ENCODE peak calls at places on chromosome 4, in ten cellular contexts. F, A, S, B, I, M, X, C, Y and P are unnamed samples.

GRCh38 chr4:568962-569361 is 7.1 kb downstream of the TMEM271 start:
- DNase-seq in M (no peak), A (no peak), B (no peak), I (no peak), F (no peak), X (no peak), C (no peak), Y (no peak), S (no peak), P (no peak)

GRCh38 chr4:25927361-25928040 is 13.5 kb downstream of the SMIM20 start:
- DNase-seq in F (no peak), S (no peak), I (no peak), B (no peak), C (no peak), Y (no peak), A (no peak), X (no peak), M (no peak), P (no peak)

GRCh38 chr4:129968366-129968765 is 872.4 kb downstream of the C4orf33 start:
- DNase-seq in C (no peak), X (no peak), I (no peak), A (no peak), B (no peak), S (no peak), M (no peak), Y (no peak), F (no peak), P (no peak)

GRCh38 chr4:113837397-113837796 is 75.9 kb upstream of the CAMK2D start:
- DNase-seq in M (no peak), C (no peak), X (no peak), F (no peak), Y (peak), B (no peak), S (no peak), I (no peak), A (no peak), P (no peak)

GRCh38 chr4:74202062-74202586 is 44.2 kb downstream of the MTHFD2L start:
- DNase-seq in F (no peak), X (no peak), A (no peak), S (no peak), B (no peak), Y (no peak), C (no peak), I (peak), M (no peak), P (no peak)

GRCh38 chr4:25433966-25434667 is 57.1 kb downstream of the ANAPC4 start:
- DNase-seq in C (no peak), I (no peak), X (no peak), F (no peak), B (no peak), S (no peak), A (no peak), Y (no peak), M (no peak), P (peak)

GRCh38 chr4:46765465-46765864 is 143.6 kb downstream of the COX7B2 start:
- DNase-seq in B (no peak), X (no peak), I (no peak), M (no peak), C (no peak), A (no peak), Y (no peak), S (no peak), F (no peak), P (no peak)

GRCh38 chr4:174284181-174284886 is 623 bp downstream of the CEP44 start:
- DNase-seq in S (no peak), X (no peak), M (no peak), F (no peak), Y (no peak), B (no peak), C (peak), I (peak), A (peak), P (no peak)

GRCh38 chr4:38189445-38189844 is 229.2 kb downstream of the PTTG2 start:
- DNase-seq in S (no peak), M (no peak), Y (no peak), B (no peak), X (no peak), C (no peak), I (peak), A (no peak), F (no peak), P (no peak)

GRCh38 chr4:139112650-139113049 is 64.4 kb downstream of the ELF2 start:
- DNase-seq in Y (no peak), A (no peak), M (no peak), F (no peak), C (no peak), I (no peak), B (no peak), S (no peak), X (no peak), P (no peak)

GRCh38 chr4:10243856-10244255 is 127.3 kb upstream of the WDR1 start:
- DNase-seq in Y (no peak), A (no peak), X (no peak), C (no peak), S (no peak), F (no peak), M (no peak), I (no peak), B (no peak), P (peak)

GRCh38 chr4:168119100-168119499 is 26.8 kb downstream of the ANXA10 start:
- DNase-seq in A (no peak), I (no peak), B (no peak), F (no peak), M (no peak), S (no peak), X (no peak), Y (no peak), C (no peak), P (no peak)

GRCh38 chr4:168856312-168856711 is 153.7 kb downstream of the CBR4 start:
- DNase-seq in A (no peak), F (no peak), S (no peak), X (no peak), I (no peak), Y (no peak), B (no peak), C (no peak), M (no peak), P (no peak)

GRCh38 chr4:182478475-182478874 is 235.3 kb downstream of the TENM3 start:
- DNase-seq in B (no peak), M (no peak), C (peak), A (no peak), Y (no peak), S (no peak), X (no peak), F (no peak), I (peak), P (no peak)

GRCh38 chr4:124275-125081 is at the start of gene ZNF718:
- DNase-seq in A (peak), X (peak), B (peak), F (peak), S (peak), C (peak), M (peak), Y (peak), I (no peak), P (peak)

GRCh38 chr4:112550728-112551127 is 34.7 kb upstream of the NEUROG2 start:
- DNase-seq in C (no peak), A (no peak), X (no peak), B (no peak), S (no peak), I (no peak), Y (no peak), M (no peak), F (no peak), P (no peak)

GRCh38 chr4:143616771-143617170 is 83.7 kb downstream of the FREM3 start:
- DNase-seq in I (no peak), S (no peak), A (no peak), F (no peak), M (no peak), Y (peak), C (no peak), B (no peak), X (no peak), P (no peak)

GRCh38 chr4:47631161-47631560 is 146.1 kb downstream of the ATP10D start:
- DNase-seq in S (no peak), X (no peak), Y (no peak), M (no peak), A (no peak), I (no peak), B (no peak), F (no peak), C (no peak), P (no peak)

GRCh38 chr4:174794706-174795105 is 34.3 kb downstream of the GLRA3 start:
- DNase-seq in M (no peak), X (no peak), S (no peak), I (no peak), B (no peak), C (no peak), A (no peak), Y (no peak), F (no peak), P (no peak)

GRCh38 chr4:40251366-40251765 is 54.5 kb downstream of the RHOH start:
- DNase-seq in Y (no peak), X (no peak), M (no peak), B (no peak), C (no peak), F (no peak), S (no peak), I (no peak), A (no peak), P (no peak)

GRCh38 chr4:77036206-77036605 is 39.6 kb downstream of the CCNI start:
- DNase-seq in S (no peak), I (no peak), C (no peak), F (no peak), Y (no peak), A (no peak), X (no peak), M (no peak), B (no peak), P (no peak)

GRCh38 chr4:169208516-169208915 is 62.2 kb downstream of the SH3RF1 start:
- DNase-seq in C (no peak), I (no peak), X (no peak), S (no peak), B (no peak), A (no peak), M (no peak), Y (no peak), F (no peak), P (no peak)

GRCh38 chr4:149264093-149264733 is 551.4 kb downstream of the IQCM start:
- DNase-seq in M (no peak), B (no peak), X (no peak), S (peak), F (no peak), A (peak), Y (peak), I (peak), C (peak), P (no peak)

GRCh38 chr4:3670521-3671519 is 95.4 kb upstream of the ADRA2C start:
- DNase-seq in X (no peak), F (no peak), Y (no peak), S (no peak), M (peak), C (no peak), A (no peak), I (no peak), B (peak), P (no peak)

GRCh38 chr4:127708985-127709384 is 21.2 kb upstream of the SLC25A31 start:
- DNase-seq in S (peak), F (no peak), A (no peak), X (no peak), B (no peak), M (no peak), I (peak), C (no peak), Y (no peak), P (no peak)

GRCh38 chr4:8255698-8256441 is 13.7 kb upstream of the HTRA3 start:
- DNase-seq in B (peak), C (no peak), A (no peak), F (no peak), I (no peak), S (no peak), M (peak), X (no peak), Y (no peak), P (no peak)

GRCh38 chr4:4750187-4750586 is 109.3 kb upstream of the MSX1 start:
- DNase-seq in F (no peak), S (no peak), X (no peak), Y (no peak), A (no peak), M (no peak), I (no peak), C (peak), B (no peak), P (no peak)

GRCh38 chr4:4754641-4755040 is 104.8 kb upstream of the MSX1 start:
- DNase-seq in I (peak), B (no peak), C (no peak), A (no peak), F (no peak), X (no peak), Y (no peak), M (no peak), S (no peak), P (no peak)

GRCh38 chr4:4752576-4753401 is 106.7 kb upstream of the MSX1 start:
- DNase-seq in X (no peak), I (no peak), S (no peak), C (no peak), A (no peak), Y (no peak), B (peak), F (no peak), M (no peak), P (no peak)

GRCh38 chr4:4753643-4754042 is 105.8 kb upstream of the MSX1 start:
- DNase-seq in Y (no peak), C (no peak), S (no peak), F (no peak), A (no peak), B (no peak), M (no peak), X (no peak), I (no peak), P (no peak)

DNA sequence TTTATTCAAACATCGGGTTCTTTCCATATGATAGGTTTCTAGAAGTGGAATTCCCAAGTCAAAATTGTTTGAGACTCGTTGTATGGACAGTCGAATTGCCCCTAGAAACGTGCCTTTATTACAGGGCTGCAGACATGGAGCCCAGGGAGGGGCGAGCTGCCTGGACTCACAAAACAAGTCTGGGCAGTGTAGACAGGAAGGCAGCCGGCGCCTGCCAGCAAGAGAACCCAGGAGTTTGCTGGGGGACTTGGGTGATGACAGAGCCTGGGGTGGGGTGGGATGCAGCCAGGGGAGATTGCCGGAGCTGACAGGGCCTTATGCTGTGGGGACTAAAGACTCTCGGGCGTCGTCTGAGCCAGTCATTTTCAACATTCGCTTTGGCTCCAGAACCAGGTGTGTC is 107.4 kb upstream of the MSX1 start:
- DNase-seq in A (no peak), X (no peak), I (no peak), M (no peak), S (no peak), Y (no peak), C (no peak), F (no peak), B (no peak), P (no peak)
- TF ChIP-seq POLR2AphosphoS5 in A (no peak), X (no peak), I (no peak), M (no peak), S (no peak), Y (no peak), C (no peak), F (no peak), B (no peak), P (no peak)

GRCh38 chr4:80197601-80198444 is 520 bp downstream of the PRDM8 start:
- DNase-seq in F (no peak), C (no peak), S (no peak), I (no peak), M (no peak), B (peak), Y (no peak), A (no peak), X (no peak), P (no peak)

GRCh38 chr4:80195441-80196139 is 1.7 kb upstream of the PRDM8 start:
- DNase-seq in Y (no peak), F (no peak), A (no peak), C (no peak), S (no peak), M (no peak), B (no peak), I (no peak), X (no peak), P (no peak)

GRCh38 chr4:80196259-80197131 is 808 bp upstream of the PRDM8 start:
- DNase-seq in M (no peak), F (no peak), I (no peak), X (no peak), B (no peak), Y (no peak), S (no peak), A (no peak), C (no peak), P (no peak)

GRCh38 chr4:80199004-80199579 is 1.8 kb downstream of the PRDM8 start:
- DNase-seq in A (no peak), Y (no peak), M (no peak), F (no peak), X (no peak), C (no peak), I (no peak), S (no peak), B (no peak), P (no peak)

GRCh38 chr4:80197132-80197573 is at the start of gene PRDM8:
- DNase-seq in S (no peak), B (peak), X (no peak), F (peak), A (no peak), Y (no peak), C (no peak), M (no peak), I (no peak), P (no peak)
- TF ChIP-seq POLR2A in S (no peak), B (no peak), X (no peak), F (no peak), A (no peak), Y (no peak), C (no peak), M (no peak), I (no peak), P (no peak)

DNA sequence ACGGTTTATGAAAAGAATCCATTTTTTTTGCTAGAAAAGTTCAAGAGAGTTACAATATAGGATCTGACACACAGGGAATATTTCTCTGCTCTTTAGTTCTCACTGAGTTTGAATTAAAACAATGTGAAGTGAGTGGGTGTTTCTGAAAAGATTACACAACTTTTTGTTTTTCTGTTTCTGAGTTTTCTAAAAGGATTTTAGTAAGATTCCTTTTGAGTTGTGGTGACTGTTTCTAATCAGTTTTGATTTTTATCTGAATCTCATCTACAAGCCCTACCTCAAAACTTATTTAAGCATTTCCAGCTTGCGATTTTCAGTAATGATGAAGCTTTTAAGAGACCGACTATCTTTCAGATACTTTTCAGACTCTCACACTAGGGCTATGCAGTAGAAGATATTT is 141.7 kb downstream of the GPAT3 start:
- DNase-seq in I (no peak), B (no peak), S (no peak), C (no peak), A (no peak), Y (no peak), M (no peak), X (no peak), F (no peak), P (no peak)
- TF ChIP-seq EP300 in I (no peak), B (no peak), S (no peak), C (no peak), A (no peak), Y (no peak), M (no peak), X (no peak), F (no peak), P (no peak)

GRCh38 chr4:16116493-16116990 is 32.7 kb upstream of the PROM1 start:
- DNase-seq in M (no peak), X (no peak), F (no peak), C (no peak), S (no peak), Y (no peak), I (peak), A (no peak), B (no peak), P (peak)
- TF ChIP-seq POLR2AphosphoS5 in M (no peak), X (no peak), F (no peak), C (no peak), S (no peak), Y (no peak), I (no peak), A (no peak), B (no peak), P (no peak)

GRCh38 chr4:107497054-107497453 is 223.0 kb downstream of the PAPSS1 start:
- DNase-seq in Y (no peak), S (no peak), M (no peak), B (no peak), A (no peak), C (no peak), F (no peak), I (no peak), X (no peak), P (no peak)

GRCh38 chr4:107500551-107500950 is 219.5 kb downstream of the PAPSS1 start:
- DNase-seq in Y (no peak), M (no peak), A (no peak), S (no peak), F (no peak), B (no peak), I (no peak), C (no peak), X (no peak), P (no peak)
- TF ChIP-seq POLR2A in Y (no peak), M (no peak), A (no peak), S (no peak), F (no peak), B (no peak), I (no peak), C (no peak), X (no peak), P (no peak)

GRCh38 chr4:24091632-24092240 is 201.9 kb upstream of the PPARGC1A start:
- DNase-seq in A (no peak), I (peak), C (no peak), B (no peak), M (no peak), Y (no peak), X (no peak), F (no peak), S (no peak), P (no peak)
- TF ChIP-seq EP300 in A (no peak), I (no peak), C (no peak), B (no peak), M (no peak), Y (no peak), X (no peak), F (no peak), S (no peak), P (no peak)